ENCODE peak calls at places on chromosomes 1 and 21, in nine cellular contexts. One of them, this sample, is unnamed.

GRCh38 chr21:35651166-35651565 is 409.2 kb downstream of the SETD4 start:
- DNase-seq in HL-60: no peak
- DNase-seq in suprapubic skin: no peak
- DNase-seq in tibial nerve: no peak
- DNase-seq in AG04450: no peak
- DNase-seq in kidney: no peak
- DNase-seq in GM12878: no peak
- DNase-seq in cardiac muscle cell: no peak
- DNase-seq in heart right ventricle: no peak
- DNase-seq in this sample: no peak

GRCh38 chr1:230490436-230490835 is 64.3 kb upstream of the PGBD5 start:
- DNase-seq in heart right ventricle: no peak
- DNase-seq in GM12878: no peak
- DNase-seq in HL-60: no peak
- DNase-seq in suprapubic skin: no peak
- DNase-seq in tibial nerve: no peak
- DNase-seq in AG04450: no peak
- DNase-seq in kidney: no peak
- DNase-seq in cardiac muscle cell: no peak
- DNase-seq in this sample: no peak

GRCh38 chr21:38688068-38688467 is 117.7 kb upstream of the ETS2 start:
- DNase-seq in suprapubic skin: no peak
- DNase-seq in AG04450: no peak
- DNase-seq in GM12878: no peak
- DNase-seq in tibial nerve: no peak
- DNase-seq in HL-60: no peak
- DNase-seq in heart right ventricle: no peak
- DNase-seq in kidney: no peak
- DNase-seq in cardiac muscle cell: no peak
- DNase-seq in this sample: no peak

GRCh38 chr1:112501810-112502641 is 6.7 kb upstream of the WNT2B start:
- DNase-seq in heart right ventricle: peak
- DNase-seq in HL-60: no peak
- DNase-seq in kidney: peak
- DNase-seq in AG04450: no peak
- DNase-seq in tibial nerve: peak
- DNase-seq in GM12878: no peak
- DNase-seq in suprapubic skin: no peak
- DNase-seq in cardiac muscle cell: peak
- DNase-seq in this sample: peak

GRCh38 chr1:62437273-62437945 is 560 bp downstream of the USP1 start:
- DNase-seq in GM12878: no peak
- DNase-seq in HL-60: no peak
- DNase-seq in AG04450: no peak
- DNase-seq in tibial nerve: no peak
- DNase-seq in heart right ventricle: no peak
- DNase-seq in cardiac muscle cell: peak
- DNase-seq in kidney: peak
- DNase-seq in suprapubic skin: peak
- DNase-seq in this sample: no peak

GRCh38 chr1:44543064-44543815 is 131.0 kb downstream of the TMEM53 start:
- DNase-seq in HL-60: peak
- DNase-seq in cardiac muscle cell: peak
- DNase-seq in suprapubic skin: no peak
- DNase-seq in GM12878: no peak
- DNase-seq in AG04450: no peak
- DNase-seq in kidney: no peak
- DNase-seq in heart right ventricle: no peak
- DNase-seq in tibial nerve: no peak
- DNase-seq in this sample: no peak

GRCh38 chr1:218394416-218394815 is 49.3 kb downstream of the TGFB2 start:
- DNase-seq in cardiac muscle cell: no peak
- DNase-seq in AG04450: no peak
- DNase-seq in HL-60: no peak
- DNase-seq in suprapubic skin: peak
- DNase-seq in kidney: no peak
- DNase-seq in heart right ventricle: no peak
- DNase-seq in tibial nerve: no peak
- DNase-seq in GM12878: no peak
- DNase-seq in this sample: no peak

GRCh38 chr1:171379846-171380245 is 65.9 kb downstream of the FMO4 start:
- DNase-seq in suprapubic skin: no peak
- DNase-seq in GM12878: no peak
- DNase-seq in kidney: no peak
- DNase-seq in heart right ventricle: no peak
- DNase-seq in tibial nerve: no peak
- DNase-seq in HL-60: no peak
- DNase-seq in cardiac muscle cell: no peak
- DNase-seq in AG04450: no peak
- DNase-seq in this sample: no peak

GRCh38 chr1:150383629-150384318 is 19.8 kb downstream of the RPRD2 start:
- DNase-seq in cardiac muscle cell: no peak
- DNase-seq in HL-60: no peak
- DNase-seq in tibial nerve: no peak
- DNase-seq in GM12878: no peak
- DNase-seq in AG04450: no peak
- DNase-seq in kidney: no peak
- DNase-seq in suprapubic skin: no peak
- DNase-seq in heart right ventricle: no peak
- DNase-seq in this sample: no peak

GRCh38 chr21:38702196-38702595 is 103.5 kb upstream of the ETS2 start:
- DNase-seq in tibial nerve: no peak
- DNase-seq in cardiac muscle cell: no peak
- DNase-seq in heart right ventricle: peak
- DNase-seq in HL-60: no peak
- DNase-seq in suprapubic skin: no peak
- DNase-seq in kidney: no peak
- DNase-seq in AG04450: no peak
- DNase-seq in GM12878: no peak
- DNase-seq in this sample: no peak

GRCh38 chr1:7290971-7291970 is 479.8 kb upstream of the VAMP3 start:
- DNase-seq in heart right ventricle: peak
- DNase-seq in cardiac muscle cell: peak
- DNase-seq in suprapubic skin: peak
- DNase-seq in AG04450: no peak
- DNase-seq in kidney: no peak
- DNase-seq in GM12878: no peak
- DNase-seq in HL-60: no peak
- DNase-seq in tibial nerve: no peak
- DNase-seq in this sample: no peak

GRCh38 chr1:180975551-180975950 is 47.1 kb downstream of the STX6 start:
- DNase-seq in AG04450: no peak
- DNase-seq in kidney: no peak
- DNase-seq in suprapubic skin: no peak
- DNase-seq in HL-60: peak
- DNase-seq in cardiac muscle cell: peak
- DNase-seq in GM12878: no peak
- DNase-seq in heart right ventricle: no peak
- DNase-seq in tibial nerve: no peak
- DNase-seq in this sample: no peak

GRCh38 chr1:43274125-43274803 is 4.5 kb downstream of the TMEM125 start:
- DNase-seq in HL-60: peak
- DNase-seq in suprapubic skin: peak
- DNase-seq in kidney: no peak
- DNase-seq in tibial nerve: no peak
- DNase-seq in GM12878: no peak
- DNase-seq in AG04450: no peak
- DNase-seq in cardiac muscle cell: peak
- DNase-seq in heart right ventricle: no peak
- DNase-seq in this sample: no peak

GRCh38 chr1:58060548-58061170 is 485.9 kb downstream of the OMA1 start:
- DNase-seq in tibial nerve: no peak
- DNase-seq in cardiac muscle cell: no peak
- DNase-seq in suprapubic skin: no peak
- DNase-seq in kidney: no peak
- DNase-seq in AG04450: no peak
- DNase-seq in HL-60: no peak
- DNase-seq in GM12878: no peak
- DNase-seq in heart right ventricle: no peak
- DNase-seq in this sample: no peak

GRCh38 chr1:150809651-150810050 is 1.6 kb upstream of the CTSK start:
- DNase-seq in cardiac muscle cell: no peak
- DNase-seq in HL-60: no peak
- DNase-seq in AG04450: no peak
- DNase-seq in tibial nerve: no peak
- DNase-seq in suprapubic skin: no peak
- DNase-seq in kidney: no peak
- DNase-seq in heart right ventricle: no peak
- DNase-seq in GM12878: no peak
- DNase-seq in this sample: no peak

GRCh38 chr1:175015243-175015642 is 8.0 kb downstream of the MRPS14 start:
- DNase-seq in HL-60: no peak
- DNase-seq in cardiac muscle cell: peak
- DNase-seq in kidney: no peak
- DNase-seq in tibial nerve: no peak
- DNase-seq in GM12878: no peak
- DNase-seq in AG04450: no peak
- DNase-seq in heart right ventricle: no peak
- DNase-seq in suprapubic skin: no peak
- DNase-seq in this sample: no peak

DNA sequence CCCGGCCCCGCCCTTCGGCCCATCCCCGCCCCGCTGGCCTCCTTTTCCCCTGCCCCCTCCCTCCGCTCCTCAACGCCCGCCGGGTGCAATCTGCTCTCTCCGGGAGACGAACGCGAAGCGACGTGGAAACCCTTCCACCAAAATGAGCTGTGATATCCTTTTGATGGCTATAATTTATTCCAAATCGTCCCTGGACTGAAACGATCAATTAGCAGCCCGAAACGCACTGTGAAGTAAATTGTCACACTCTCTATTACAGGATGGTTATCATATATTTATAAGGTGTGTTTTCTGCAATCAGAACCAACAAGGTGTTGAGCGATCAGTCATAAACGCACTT is 134.6 kb upstream of the BARHL2 start:
- DNase-seq in HL-60: no peak
- DNase-seq in AG04450: no peak
- DNase-seq in cardiac muscle cell: no peak
- DNase-seq in tibial nerve: no peak
- DNase-seq in kidney: no peak
- DNase-seq in heart right ventricle: no peak
- DNase-seq in GM12878: no peak
- DNase-seq in suprapubic skin: no peak
- DNase-seq in this sample: no peak
- TF ChIP-seq CTCF in HL-60: no peak
- TF ChIP-seq CTCF in AG04450: no peak
- TF ChIP-seq CTCF in cardiac muscle cell: no peak
- TF ChIP-seq CTCF in tibial nerve: no peak
- TF ChIP-seq CTCF in kidney: no peak
- TF ChIP-seq CTCF in heart right ventricle: no peak
- TF ChIP-seq CTCF in GM12878: no peak
- TF ChIP-seq CTCF in suprapubic skin: no peak
- TF ChIP-seq CTCF in this sample: peak

GRCh38 chr21:33268736-33269441 is 2.7 kb downstream of the IL10RB start:
- DNase-seq in kidney: peak
- DNase-seq in cardiac muscle cell: no peak
- DNase-seq in tibial nerve: no peak
- DNase-seq in GM12878: peak
- DNase-seq in HL-60: no peak
- DNase-seq in suprapubic skin: no peak
- DNase-seq in heart right ventricle: no peak
- DNase-seq in AG04450: no peak
- DNase-seq in this sample: peak
- H3K27ac ChIP-seq in kidney: peak
- H3K27ac ChIP-seq in cardiac muscle cell: no peak
- H3K27ac ChIP-seq in tibial nerve: peak
- H3K27ac ChIP-seq in GM12878: peak
- H3K27ac ChIP-seq in HL-60: no peak
- H3K27ac ChIP-seq in suprapubic skin: no peak
- H3K27ac ChIP-seq in heart right ventricle: no peak
- H3K27ac ChIP-seq in AG04450: no peak
- H3K27ac ChIP-seq in this sample: peak

DNA sequence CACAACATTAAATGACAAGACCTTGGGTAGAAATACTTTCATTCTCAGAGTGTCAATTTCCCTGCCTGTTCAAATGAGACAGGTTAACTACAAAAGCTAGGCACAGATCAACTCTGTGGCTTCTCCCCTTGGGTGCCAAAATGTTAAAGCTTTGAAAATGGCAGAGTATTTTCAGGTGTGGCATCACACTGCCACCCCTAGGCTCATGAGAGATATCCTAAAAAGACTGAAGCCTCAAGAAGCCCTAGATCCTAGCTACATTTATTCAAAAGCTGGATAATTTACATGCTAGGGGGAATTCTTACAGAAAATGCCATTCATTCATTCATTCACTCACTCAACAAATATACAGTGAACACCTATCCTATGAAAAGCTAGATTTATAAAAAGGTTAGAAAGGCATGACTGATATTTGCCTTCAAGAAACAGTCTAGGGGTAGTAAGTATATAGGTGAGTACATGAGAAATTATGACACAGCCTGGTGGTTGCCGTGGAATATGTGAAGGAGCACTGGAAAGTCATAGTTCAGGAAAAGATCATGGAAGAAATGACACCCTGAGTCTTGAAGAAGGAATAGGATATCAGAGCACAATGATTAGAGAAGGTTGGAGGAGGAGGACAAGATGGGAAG is 15.9 kb upstream of the RAB4A start:
- DNase-seq in heart right ventricle: no peak
- DNase-seq in AG04450: no peak
- DNase-seq in suprapubic skin: no peak
- DNase-seq in HL-60: no peak
- DNase-seq in GM12878: no peak
- DNase-seq in kidney: no peak
- DNase-seq in cardiac muscle cell: peak
- DNase-seq in tibial nerve: no peak
- DNase-seq in this sample: no peak
- TF ChIP-seq CTCF in heart right ventricle: no peak
- TF ChIP-seq CTCF in AG04450: peak
- TF ChIP-seq CTCF in suprapubic skin: no peak
- TF ChIP-seq CTCF in HL-60: no peak
- TF ChIP-seq CTCF in GM12878: peak
- TF ChIP-seq CTCF in kidney: peak
- TF ChIP-seq CTCF in cardiac muscle cell: peak
- TF ChIP-seq CTCF in tibial nerve: peak
- TF ChIP-seq CTCF in this sample: no peak

DNA sequence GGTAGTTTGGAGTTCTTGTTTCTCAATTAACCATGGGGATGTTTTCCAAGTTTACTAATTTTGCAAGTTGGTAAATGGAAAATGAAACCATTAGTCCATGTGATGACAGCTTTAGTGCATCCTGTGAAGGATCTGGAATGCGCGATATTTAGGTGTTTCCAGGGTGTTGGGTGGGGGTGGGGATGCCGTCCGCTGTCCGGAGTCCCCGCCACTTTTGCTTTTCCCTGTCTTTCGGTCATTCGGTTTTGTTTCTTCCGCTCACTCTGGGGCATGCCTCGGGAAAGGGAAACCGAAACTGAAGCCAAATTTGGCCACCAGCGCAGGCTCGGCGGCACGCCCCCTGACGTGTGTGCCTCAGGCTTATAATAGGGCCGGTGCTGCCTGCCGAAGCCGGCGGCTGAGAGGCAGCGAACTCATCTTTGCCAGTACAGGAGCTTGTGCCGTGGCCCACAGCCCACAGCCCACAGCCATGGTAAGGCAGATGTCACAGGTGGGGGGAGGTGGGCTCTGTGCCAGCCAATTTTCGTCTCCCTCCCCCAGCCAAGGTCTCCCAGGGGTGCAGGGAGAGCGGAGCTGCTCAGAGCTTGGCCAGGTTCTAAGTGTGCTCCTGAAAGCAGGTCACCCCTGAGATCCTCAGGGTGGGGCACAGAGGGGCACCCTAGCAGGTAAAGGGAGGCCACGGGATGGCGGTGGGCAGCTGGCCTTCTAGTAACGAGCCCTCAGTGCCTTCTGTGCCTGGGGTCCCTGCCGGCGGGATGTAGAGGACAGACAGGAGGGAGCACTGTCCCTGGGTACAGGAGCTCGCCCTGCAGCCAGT is at the start of gene ISG15:
- DNase-seq in kidney: peak
- DNase-seq in AG04450: peak
- DNase-seq in HL-60: peak
- DNase-seq in heart right ventricle: peak
- DNase-seq in suprapubic skin: peak
- DNase-seq in tibial nerve: peak
- DNase-seq in cardiac muscle cell: peak
- DNase-seq in GM12878: peak
- DNase-seq in this sample: peak
- H3K27ac ChIP-seq in kidney: peak
- H3K27ac ChIP-seq in AG04450: peak
- H3K27ac ChIP-seq in HL-60: peak
- H3K27ac ChIP-seq in heart right ventricle: peak
- H3K27ac ChIP-seq in suprapubic skin: peak
- H3K27ac ChIP-seq in tibial nerve: peak
- H3K27ac ChIP-seq in cardiac muscle cell: peak
- H3K27ac ChIP-seq in GM12878: peak
- H3K27ac ChIP-seq in this sample: peak